ENCODE peak calls at places on chromosome X, in seven cellular contexts. L, Q, Z, W, M, I and D are unnamed samples.

GRCh38 chrX:43809463-43809862 is 72.8 kb downstream of the MAOB start:
- DNase-seq in I (peak), W (no peak), L (no peak), Q (no peak), M (no peak), Z (no peak), D (peak)

GRCh38 chrX:44489515-44489914 is 53.1 kb downstream of the FUNDC1 start:
- DNase-seq in Q (no peak), L (no peak), Z (no peak), M (no peak), I (no peak), W (no peak), D (no peak)

GRCh38 chrX:119488749-119489148 is 20.5 kb downstream of the SLC25A5 start:
- DNase-seq in I (peak), Z (peak), L (no peak), M (peak), Q (peak), W (peak), D (no peak)

GRCh38 chrX:135707880-135708279 is 5.6 kb upstream of the CT45A1 start:
- DNase-seq in W (peak), M (peak), Z (no peak), L (no peak), I (no peak), Q (peak), D (no peak)

GRCh38 chrX:3026074-3026588 is 15.1 kb upstream of the ARSF start:
- DNase-seq in I (no peak), Z (peak), W (no peak), Q (no peak), M (peak), L (no peak), D (no peak)

GRCh38 chrX:30141966-30142365 is 73.4 kb upstream of the MAGEB2 start:
- DNase-seq in Q (peak), I (peak), W (no peak), Z (peak), M (peak), L (no peak), D (peak)

GRCh38 chrX:101252634-101253033 is 33.0 kb downstream of the DRP2 start:
- DNase-seq in L (no peak), M (no peak), Q (no peak), I (peak), Z (no peak), W (no peak), D (no peak)

GRCh38 chrX:139842326-139843175 is 90.3 kb downstream of the ATP11C start:
- DNase-seq in W (no peak), Z (no peak), L (no peak), Q (no peak), I (peak), M (no peak), D (no peak)

GRCh38 chrX:2673611-2674010 is 17.5 kb upstream of the CD99 start:
- DNase-seq in M (no peak), L (no peak), Z (no peak), I (no peak), W (no peak), Q (no peak), D (no peak)

GRCh38 chrX:3589474-3589873 is 124.0 kb downstream of the PRKX start:
- DNase-seq in Q (no peak), Z (no peak), I (no peak), W (no peak), L (no peak), M (no peak), D (no peak)

GRCh38 chrX:77003956-77004355 is 443.2 kb upstream of the FGF16 start:
- DNase-seq in M (no peak), Z (peak), L (no peak), Q (peak), I (no peak), W (no peak), D (peak)

GRCh38 chrX:105882581-105883275 is 60.4 kb downstream of the NRK start:
- DNase-seq in Z (peak), M (no peak), L (no peak), I (peak), Q (no peak), W (no peak), D (peak)

GRCh38 chrX:47568656-47569295 is 7.8 kb downstream of the ARAF start:
- DNase-seq in Q (peak), L (no peak), W (no peak), Z (no peak), M (peak), I (no peak), D (no peak)

GRCh38 chrX:46979340-46979739 is 67.1 kb downstream of the JADE3 start:
- DNase-seq in L (no peak), I (peak), W (no peak), Z (no peak), M (no peak), Q (no peak), D (peak)

GRCh38 chrX:19595036-19595435 is 79.7 kb upstream of the MAP3K15 start:
- DNase-seq in Q (no peak), Z (no peak), I (peak), M (no peak), W (no peak), L (no peak), D (no peak)

GRCh38 chrX:153190384-153190783 is 11.3 kb downstream of the MAGEA1 start:
- DNase-seq in L (no peak), Q (no peak), M (no peak), W (no peak), I (peak), Z (peak), D (no peak)

GRCh38 chrX:65997978-65998717 is 41.7 kb downstream of the VSIG4 start:
- DNase-seq in Z (no peak), M (no peak), Q (no peak), L (no peak), W (no peak), I (no peak), D (no peak)

GRCh38 chrX:153411988-153412574 is 809 bp downstream of the ZFP92 start:
- DNase-seq in W (no peak), M (no peak), L (no peak), Q (no peak), I (no peak), Z (no peak), D (no peak)

GRCh38 chrX:129721870-129722269 is 16.9 kb upstream of the XPNPEP2 start:
- DNase-seq in W (no peak), Q (no peak), M (no peak), I (no peak), L (no peak), Z (no peak), D (no peak)

GRCh38 chrX:19440713-19441112 is 74.6 kb downstream of the MAP3K15 start:
- DNase-seq in Z (no peak), Q (no peak), W (no peak), M (peak), L (no peak), I (peak), D (peak)

GRCh38 chrX:79147477-79147876 is 3.0 kb downstream of the GPR174 start:
- DNase-seq in Z (no peak), L (no peak), W (no peak), Q (no peak), I (no peak), M (no peak), D (no peak)

GRCh38 chrX:30887721-30888120 is 1.3 kb downstream of the TAB3 start:
- DNase-seq in W (no peak), Q (peak), L (no peak), M (no peak), Z (no peak), I (no peak), D (no peak)

GRCh38 chrX:95760356-95760755 is 924.3 kb upstream of the DIAPH2 start:
- DNase-seq in Z (no peak), Q (no peak), L (no peak), W (no peak), I (no peak), M (no peak), D (no peak)

GRCh38 chrX:40278340-40279090 is 180.8 kb upstream of the BCOR start:
- DNase-seq in Q (peak), Z (peak), I (no peak), L (no peak), M (no peak), W (no peak), D (peak)

GRCh38 chrX:73577368-73577767 is 14.4 kb downstream of the CHIC1 start:
- DNase-seq in L (no peak), Q (no peak), M (peak), I (peak), W (no peak), Z (no peak), D (peak)

GRCh38 chrX:64192673-64193072 is 12.8 kb downstream of the AMER1 start:
- DNase-seq in W (no peak), M (no peak), Q (no peak), I (no peak), L (no peak), Z (no peak), D (no peak)

GRCh38 chrX:17828156-17828555 is 32.9 kb downstream of the RAI2 start:
- DNase-seq in M (no peak), Z (no peak), Q (no peak), W (no peak), L (no peak), I (no peak), D (no peak)

GRCh38 chrX:24860140-24860539 is 155.6 kb downstream of the ARX start:
- DNase-seq in I (peak), W (no peak), Z (no peak), Q (no peak), M (no peak), L (no peak), D (no peak)

GRCh38 chrX:143632625-143633387 is 3.1 kb downstream of the SLITRK4 start:
- DNase-seq in Z (no peak), L (no peak), M (no peak), Q (no peak), W (no peak), I (peak), D (no peak)

GRCh38 chrX:9456250-9457074 is 8.4 kb upstream of the TBL1X start:
- DNase-seq in Z (no peak), M (no peak), L (no peak), I (no peak), W (no peak), Q (peak), D (no peak)

GRCh38 chrX:83593634-83594294 is 85.7 kb downstream of the POU3F4 start:
- DNase-seq in Q (no peak), Z (no peak), W (no peak), M (no peak), I (no peak), L (no peak), D (no peak)

DNA sequence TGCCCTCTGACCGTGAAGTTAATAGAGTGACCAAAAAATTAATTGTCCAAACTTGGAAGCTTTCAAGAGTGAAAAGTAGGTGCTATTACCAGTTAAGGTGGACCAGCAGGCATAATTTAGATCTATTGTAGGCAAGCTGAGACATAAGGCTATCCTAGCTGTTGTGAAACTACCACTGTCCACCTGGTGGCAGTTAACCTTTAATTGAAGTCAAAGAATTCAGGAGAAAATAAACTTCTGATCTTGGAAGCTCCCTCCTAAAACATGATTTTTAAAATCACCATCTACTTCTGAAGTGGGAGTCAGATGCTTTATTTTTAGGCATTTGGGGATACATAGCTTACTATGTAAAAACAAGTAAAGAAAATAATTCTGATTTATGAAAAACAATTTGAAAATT is 636.3 kb upstream of the HTR2C start:
- DNase-seq in Q (no peak), M (no peak), W (no peak), Z (peak), L (no peak), I (no peak), D (no peak)
- TF ChIP-seq CTCF in Q (no peak), M (no peak), W (no peak), Z (peak), L (no peak), I (no peak), D (no peak)

GRCh38 chrX:15055146-15055930 is 182.1 kb downstream of the MOSPD2 start:
- DNase-seq in W (no peak), I (no peak), M (no peak), Z (no peak), L (no peak), Q (no peak), D (peak)

GRCh38 chrX:15056044-15056443 is 182.8 kb downstream of the MOSPD2 start:
- DNase-seq in Z (no peak), W (no peak), M (no peak), I (no peak), L (no peak), Q (no peak), D (no peak)

DNA sequence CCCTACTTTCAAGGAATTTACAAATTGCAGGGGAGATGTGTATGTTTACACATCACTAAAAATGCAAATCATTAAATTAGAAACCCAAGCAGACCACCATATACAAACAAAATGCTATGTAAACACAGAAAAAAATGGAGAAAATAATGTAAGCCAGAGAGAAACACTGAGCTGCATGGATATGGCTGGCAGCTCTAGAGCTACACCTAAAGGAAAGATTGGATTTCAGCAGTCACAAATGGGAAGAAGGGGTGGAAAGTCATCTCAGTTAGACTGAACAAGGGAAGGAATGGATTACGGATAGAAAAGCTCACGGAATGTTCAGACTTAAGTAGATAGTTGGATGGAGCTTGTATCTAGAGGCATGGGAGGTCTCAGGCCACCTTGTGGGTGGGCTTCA is 186.3 kb downstream of the MOSPD2 start:
- DNase-seq in L (no peak), M (no peak), Z (peak), Q (no peak), W (no peak), I (no peak), D (no peak)
- TF ChIP-seq CTCF in L (no peak), M (no peak), Z (peak), Q (no peak), W (no peak), I (no peak), D (no peak)

GRCh38 chrX:102988517-102988916 is 51.4 kb downstream of the RAB40AL start:
- DNase-seq in L (no peak), W (no peak), Z (no peak), M (no peak), I (no peak), Q (no peak), D (no peak)

GRCh38 chrX:102979536-102979935 is 42.5 kb downstream of the RAB40AL start:
- DNase-seq in I (no peak), Q (no peak), L (no peak), M (no peak), Z (no peak), W (no peak), D (no peak)

GRCh38 chrX:102978594-102978993 is 41.5 kb downstream of the RAB40AL start:
- DNase-seq in Z (no peak), I (no peak), L (no peak), M (no peak), W (no peak), Q (no peak), D (no peak)

GRCh38 chrX:102985182-102985581 is 48.1 kb downstream of the RAB40AL start:
- DNase-seq in M (no peak), Z (no peak), I (no peak), Q (no peak), L (no peak), W (no peak), D (no peak)

DNA sequence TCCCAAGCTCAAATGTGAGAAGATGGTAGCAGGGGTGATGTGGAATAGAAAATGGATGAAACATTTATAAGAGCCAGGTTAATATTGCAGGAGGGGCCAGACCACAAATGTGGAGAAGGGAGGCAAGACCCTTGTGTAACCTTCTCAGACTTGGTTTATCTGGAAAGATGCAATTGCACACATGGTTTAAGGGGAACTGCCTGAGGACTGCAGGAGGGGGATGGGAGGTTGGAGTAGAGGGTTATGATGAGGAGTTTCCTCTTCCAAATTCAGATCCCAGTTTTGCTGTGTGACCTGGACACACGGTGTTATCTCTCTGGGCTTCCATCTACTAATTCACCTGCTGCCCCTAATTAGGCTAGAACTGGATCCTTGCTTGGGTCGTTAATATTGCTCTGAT is 46.1 kb downstream of the RAB40AL start:
- DNase-seq in I (no peak), M (no peak), Z (no peak), L (no peak), W (no peak), Q (no peak), D (no peak)
- TF ChIP-seq CTCF in I (no peak), M (no peak), Z (no peak), L (no peak), W (no peak), Q (no peak), D (no peak)

DNA sequence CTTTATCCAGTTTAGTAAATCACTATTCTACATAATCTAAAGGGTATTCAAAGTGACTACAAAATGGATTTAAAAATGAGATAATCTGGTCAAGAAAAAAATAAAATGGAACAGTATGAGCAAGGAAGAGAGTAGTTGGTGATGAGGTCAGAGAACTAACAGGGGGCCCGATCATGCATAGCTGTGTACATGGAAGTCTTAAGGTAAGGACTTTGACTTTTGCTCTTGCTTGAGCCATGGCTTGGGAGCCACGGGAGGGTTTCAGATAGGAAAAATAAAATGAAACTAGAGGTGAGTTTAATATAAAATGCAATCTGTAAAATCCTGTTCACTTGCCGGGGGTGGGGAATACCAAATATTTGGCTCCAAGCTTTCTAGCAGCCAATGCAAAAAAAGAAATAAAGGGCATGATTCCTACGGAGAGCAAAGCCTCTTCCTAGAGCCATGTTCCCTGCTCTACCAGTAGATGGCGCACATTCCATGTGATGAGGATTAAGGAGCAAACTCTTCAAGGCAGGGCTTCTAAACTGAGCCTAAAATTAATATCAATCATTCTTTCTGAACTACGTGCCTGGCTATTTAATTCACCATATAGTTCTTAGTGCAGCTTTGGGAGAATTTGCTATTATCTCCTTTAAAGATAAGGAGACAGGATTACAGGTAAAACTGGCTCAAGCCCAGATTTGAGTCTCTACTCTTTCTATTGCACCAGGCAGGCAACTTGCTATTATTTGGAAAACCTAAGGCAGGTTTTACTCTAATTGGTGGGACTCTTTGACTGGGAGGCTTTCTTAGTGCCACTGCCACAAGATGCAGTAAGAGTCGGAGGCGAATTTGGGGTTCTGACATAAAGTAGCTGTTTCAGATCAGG is 6.8 kb upstream of the CLCN5 start:
- DNase-seq in I (peak), M (peak), Z (peak), Q (peak), W (peak), L (no peak), D (peak)
- TF ChIP-seq CTCF in I (peak), M (peak), Z (peak), Q (peak), W (peak), L (peak), D (peak)

DNA sequence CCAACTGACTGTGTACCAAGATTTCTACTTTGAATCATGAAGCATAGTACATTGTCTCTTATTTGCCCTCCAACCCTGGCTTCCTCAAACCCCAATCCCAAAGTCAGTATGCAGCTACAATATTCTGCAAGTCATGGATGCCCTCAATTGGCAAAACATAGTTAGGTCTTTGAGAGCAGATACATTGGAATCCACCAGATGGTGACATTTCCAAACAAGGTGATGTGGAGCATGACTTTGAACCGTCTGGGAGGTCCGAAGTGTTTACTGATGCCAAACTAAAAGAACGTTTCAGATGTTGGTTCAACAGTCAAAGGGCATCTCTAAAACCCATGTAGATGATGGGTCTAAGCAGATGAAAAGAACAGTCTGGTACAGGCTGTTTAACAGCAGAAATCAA is 43.7 kb upstream of the FRMD7 start:
- DNase-seq in Q (no peak), Z (no peak), I (peak), W (no peak), L (no peak), M (no peak), D (no peak)
- TF ChIP-seq CTCF in Q (no peak), Z (no peak), I (no peak), W (no peak), L (no peak), M (no peak), D (no peak)

GRCh38 chrX:41858161-41858775 is 65.1 kb downstream of the CASK start:
- DNase-seq in M (no peak), Z (no peak), W (no peak), Q (no peak), L (no peak), I (no peak), D (no peak)

GRCh38 chrX:41857670-41858069 is 65.7 kb downstream of the CASK start:
- DNase-seq in Q (no peak), L (no peak), M (no peak), I (no peak), Z (no peak), W (no peak), D (no peak)

GRCh38 chrX:41868392-41868977 is 54.9 kb downstream of the CASK start:
- DNase-seq in Z (no peak), M (no peak), Q (no peak), L (no peak), W (no peak), I (no peak), D (no peak)

GRCh38 chrX:41862562-41863184 is 60.7 kb downstream of the CASK start:
- DNase-seq in Z (peak), I (no peak), W (no peak), M (no peak), Q (no peak), L (no peak), D (no peak)

GRCh38 chrX:41863343-41864203 is 59.8 kb downstream of the CASK start:
- DNase-seq in I (no peak), W (no peak), L (no peak), M (no peak), Q (no peak), Z (no peak), D (no peak)
- TF ChIP-seq CTCF in I (no peak), W (no peak), L (no peak), M (no peak), Q (no peak), Z (no peak), D (no peak)

GRCh38 chrX:118000518-118000917 is 116.1 kb downstream of the KLHL13 start:
- DNase-seq in I (no peak), Q (no peak), W (no peak), Z (no peak), M (no peak), L (no peak), D (no peak)

GRCh38 chrX:117996408-117996807 is 120.2 kb downstream of the KLHL13 start:
- DNase-seq in I (no peak), Z (no peak), M (no peak), Q (no peak), L (no peak), W (no peak), D (no peak)

GRCh38 chrX:117995378-117995777 is 121.2 kb downstream of the KLHL13 start:
- DNase-seq in L (no peak), M (no peak), I (no peak), Z (no peak), W (no peak), Q (no peak), D (no peak)

GRCh38 chrX:117998171-117998570 is 118.4 kb downstream of the KLHL13 start:
- DNase-seq in L (no peak), Q (no peak), W (no peak), Z (no peak), I (no peak), M (no peak), D (no peak)

GRCh38 chrX:117996918-117997480 is 119.6 kb downstream of the KLHL13 start:
- DNase-seq in M (no peak), Z (no peak), W (no peak), I (no peak), Q (no peak), L (no peak), D (no peak)
- TF ChIP-seq CTCF in M (no peak), Z (peak), W (no peak), I (no peak), Q (no peak), L (no peak), D (peak)